ENCODE peak calls at places on chromosomes 11 and 22, in ten cellular contexts. N, P, X, F, W, V, R, Q, O and G are unnamed samples. For H3K4me1, the result is how much of the 10 kb centered on the place peaks cover.

GRCh38 chr11:110908401-110909106 is 196.3 kb upstream of the ARHGAP20 start:
- DNase-seq in N (peak), P (no peak), X (no peak), F (no peak), W (peak), V (no peak), R (peak), Q (no peak), O (no peak), G (no peak)

GRCh38 chr22:30033891-30034290 is 46.4 kb upstream of the HORMAD2 start:
- DNase-seq in N (no peak), P (no peak), X (no peak), F (no peak), W (no peak), V (no peak), R (no peak), Q (no peak), O (no peak), G (no peak)

GRCh38 chr11:37942081-37942480 is 1344.0 kb upstream of the RAG2 start:
- DNase-seq in N (no peak), P (no peak), X (no peak), F (no peak), W (no peak), V (no peak), R (peak), Q (no peak), O (no peak), G (no peak)

GRCh38 chr11:73359341-73359740 is 16.9 kb upstream of the RELT start:
- DNase-seq in N (no peak), P (peak), X (no peak), F (no peak), W (no peak), V (no peak), R (no peak), Q (no peak), O (no peak), G (peak)

GRCh38 chr22:35549338-35549737 is 8.7 kb downstream of the RASD2 start:
- DNase-seq in N (no peak), P (peak), X (no peak), F (no peak), W (no peak), V (no peak), R (no peak), Q (no peak), O (no peak), G (peak)

GRCh38 chr11:13169709-13170108 is 107.9 kb upstream of the BMAL1 start:
- DNase-seq in N (peak), P (peak), X (no peak), F (no peak), W (no peak), V (no peak), R (peak), Q (no peak), O (no peak), G (no peak)

GRCh38 chr22:46734830-46735453 is 3.1 kb downstream of the CERK start:
- DNase-seq in N (no peak), P (peak), X (peak), F (peak), W (peak), V (no peak), R (no peak), Q (peak), O (no peak), G (no peak)

GRCh38 chr11:97361812-97362378 is 972.1 kb downstream of the JRKL start:
- DNase-seq in N (peak), P (no peak), X (no peak), F (no peak), W (peak), V (no peak), R (peak), Q (no peak), O (no peak), G (no peak)

GRCh38 chr11:118907749-118908106 is 18.0 kb downstream of the BCL9L start:
- DNase-seq in N (no peak), P (no peak), X (no peak), F (no peak), W (no peak), V (peak), R (no peak), Q (peak), O (no peak), G (no peak)

GRCh38 chr11:132588366-132588765 is 943.9 kb downstream of the OPCML start:
- DNase-seq in N (no peak), P (no peak), X (no peak), F (no peak), W (no peak), V (no peak), R (peak), Q (no peak), O (no peak), G (no peak)

GRCh38 chr22:42646569-42647525 is 2.3 kb downstream of the CYB5R3 start:
- DNase-seq in N (no peak), P (peak), X (peak), F (peak), W (peak), V (no peak), R (peak), Q (no peak), O (no peak), G (peak)

GRCh38 chr22:20750461-20751184 is 23.3 kb upstream of the SERPIND1 start:
- DNase-seq in N (peak), P (peak), X (no peak), F (peak), W (peak), V (no peak), R (peak), Q (no peak), O (no peak), G (peak)

GRCh38 chr11:83521647-83522596 is 235.8 kb upstream of the CCDC90B start:
- DNase-seq in N (no peak), P (no peak), X (no peak), F (no peak), W (peak), V (peak), R (peak), Q (no peak), O (peak), G (no peak)
- TF ChIP-seq CTCF in N (peak), P (no peak), X (no peak), F (no peak), W (peak), V (peak), R (peak), Q (no peak), O (peak), G (no peak)

DNA sequence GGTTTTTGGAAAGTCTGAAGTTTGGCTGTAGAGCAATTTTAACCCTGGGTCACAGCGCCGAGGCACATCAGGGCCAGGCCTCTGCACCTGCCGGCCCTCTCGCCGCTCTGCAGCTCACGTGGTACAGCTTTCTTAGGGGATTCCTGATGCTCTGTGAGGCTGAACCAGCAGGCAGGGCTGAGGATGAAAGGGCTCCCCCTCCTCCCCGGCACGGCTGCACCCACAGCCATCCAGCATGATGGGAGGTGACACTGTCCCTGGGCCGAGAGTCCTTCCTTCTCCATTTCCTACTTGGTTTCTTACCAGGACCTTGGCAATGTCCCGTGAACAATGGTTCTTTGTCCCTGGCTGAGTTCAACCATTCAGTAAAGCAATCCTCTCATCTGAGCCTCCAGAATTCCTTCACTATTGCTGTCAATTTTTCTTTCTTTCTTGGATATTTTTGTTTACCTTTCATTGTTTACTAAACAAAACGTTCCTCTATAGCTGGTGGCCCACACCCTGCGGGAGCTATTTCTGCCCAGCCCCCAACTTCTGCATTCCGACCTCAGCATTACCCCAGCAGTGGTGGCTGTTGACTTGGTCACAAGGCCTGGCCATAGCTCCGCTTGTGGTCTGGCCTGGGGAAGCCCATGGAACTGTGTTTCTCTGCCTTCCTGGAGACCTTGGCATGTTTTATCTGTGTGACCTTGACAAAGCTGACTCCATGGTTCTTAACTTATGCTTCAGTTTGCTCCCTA is 172.8 kb upstream of the B3GAT1 start:
- DNase-seq in N (no peak), P (peak), X (no peak), F (no peak), W (no peak), V (no peak), R (no peak), Q (no peak), O (no peak), G (peak)
- H3K4me1 ChIP-seq in N (under half), P (under half), X (under half), F (under half), W (under half), V (under half), R (under half), Q (under half), O (under half), G (under half)

DNA sequence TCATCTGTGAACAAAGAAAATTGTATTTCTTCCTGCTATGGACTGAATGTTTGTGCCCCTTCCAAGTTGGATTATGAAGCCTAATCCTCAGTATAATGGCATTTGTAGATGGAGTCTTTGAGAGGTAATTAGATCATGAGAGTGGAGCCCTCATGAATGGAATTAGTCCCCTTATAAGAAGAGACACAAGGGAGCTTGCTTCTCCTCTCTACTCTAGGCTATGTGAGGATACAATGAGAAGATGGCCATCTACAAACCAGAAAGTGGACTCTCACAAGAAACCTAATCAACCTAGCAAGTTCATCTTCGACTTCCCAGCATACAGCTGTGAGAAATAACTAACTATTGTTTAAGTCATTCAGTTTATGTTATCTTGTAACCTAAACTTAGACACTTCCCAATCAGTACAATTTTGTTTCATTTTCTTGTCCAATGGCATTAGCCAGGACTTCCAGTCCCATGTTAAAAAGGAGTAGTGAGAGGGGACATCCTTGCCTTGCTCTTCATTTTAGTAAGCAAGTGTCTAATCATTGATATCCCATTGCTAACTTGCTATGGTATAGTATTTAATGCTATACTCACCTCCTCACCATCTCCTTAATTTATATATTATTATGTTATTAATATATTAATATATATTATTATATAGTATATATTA is 45.7 kb downstream of the PDGFD start:
- DNase-seq in N (no peak), P (no peak), X (no peak), F (no peak), W (no peak), V (no peak), R (no peak), Q (no peak), O (no peak), G (no peak)
- TF ChIP-seq CTCF in N (no peak), P (no peak), X (no peak), F (no peak), W (no peak), V (no peak), R (no peak), Q (no peak), O (no peak), G (no peak)

GRCh38 chr11:12088047-12088481 is 22.3 kb upstream of the MICAL2 start:
- DNase-seq in N (peak), P (no peak), X (peak), F (peak), W (no peak), V (no peak), R (peak), Q (no peak), O (peak), G (peak)
- H3K4me1 ChIP-seq in N (half or more), P (under half), X (half or more), F (half or more), W (under half), V (under half), R (under half), Q (half or more), O (half or more), G (half or more)